ENCODE peak calls at places on chromosomes 11 and 22, in five cellular contexts. Z is B cell, T is AG09309, X is left ventricle myocardium inferior, U is sigmoid colon. N is an unnamed sample.
A peak's percentile ranks its signal among the peaks of the same experiment; 100 is the strongest.

GRCh38 chr11:96200243-96200642 is 142.8 kb downstream of the MAML2 start:
- DNase-seq in Z (no peak), U (no peak), X (no peak), T (peak; percentile 84), N (no peak)

GRCh38 chr11:125464671-125465070 is 31.4 kb downstream of the FEZ1 start:
- DNase-seq in U (no peak), Z (no peak), X (no peak), T (no peak), N (no peak)

GRCh38 chr11:122665882-122666281 is 10.4 kb downstream of the UBASH3B start:
- DNase-seq in U (no peak), Z (no peak), T (no peak), X (no peak), N (no peak)

GRCh38 chr11:11179239-11179638 is 173.8 kb downstream of the CSNK2A3 start:
- DNase-seq in U (no peak), Z (no peak), X (no peak), T (peak; percentile 40), N (no peak)

GRCh38 chr11:34502949-34503348 is 10.6 kb downstream of the ELF5 start:
- DNase-seq in T (no peak), X (no peak), U (no peak), Z (no peak), N (no peak)

GRCh38 chr11:74012072-74012809 is 3.4 kb upstream of the UCP3 start:
- DNase-seq in Z (no peak), X (no peak), U (peak; percentile 26), T (no peak), N (no peak)

GRCh38 chr11:61090092-61090491 is 12.2 kb upstream of the CD5 start:
- DNase-seq in X (no peak), U (no peak), Z (no peak), T (no peak), N (no peak)

GRCh38 chr11:95545116-95545875 is 244.3 kb downstream of the FAM76B start:
- DNase-seq in T (no peak), U (no peak), X (no peak), Z (no peak), N (no peak)

GRCh38 chr11:10302744-10303557 is 1.9 kb upstream of the ADM start:
- DNase-seq in X (peak; percentile 89), T (no peak), Z (peak; percentile 77), U (peak; percentile 96), N (no peak)

GRCh38 chr11:57597461-57597892 is at the start of gene SERPING1:
- DNase-seq in X (peak; percentile 79), Z (no peak), T (no peak), U (peak; percentile 91), N (no peak)

GRCh38 chr22:20226760-20227350 is 41.3 kb downstream of the RTN4R start:
- DNase-seq in X (no peak), Z (no peak), U (no peak), T (no peak), N (no peak)

GRCh38 chr22:35275580-35275979 is 18.3 kb downstream of the HMGXB4 start:
- DNase-seq in Z (no peak), X (no peak), T (no peak), U (no peak), N (no peak)

GRCh38 chr11:11982975-11983374 is 25.5 kb downstream of the DKK3 start:
- DNase-seq in T (no peak), U (no peak), X (no peak), Z (no peak), N (no peak)

GRCh38 chr22:45934659-45935341 is 42.2 kb downstream of the WNT7B start:
- DNase-seq in T (peak; percentile 68), Z (no peak), U (no peak), X (no peak), N (no peak)

GRCh38 chr11:96744697-96745096 is 354.9 kb downstream of the JRKL start:
- DNase-seq in T (peak; percentile 4), U (no peak), Z (no peak), X (no peak), N (no peak)

GRCh38 chr11:114987171-114987760 is 308.9 kb downstream of the NXPE2 start:
- DNase-seq in X (no peak), T (no peak), Z (no peak), U (no peak), N (no peak)

GRCh38 chr11:762421-763072 is 14.7 kb downstream of the GATD1 start:
- DNase-seq in U (no peak), X (no peak), T (peak; percentile 57), Z (no peak), N (no peak)

GRCh38 chr11:113249491-113249763 is 65.0 kb upstream of the TTC12 start:
- DNase-seq in X (no peak), Z (no peak), T (no peak), U (no peak), N (no peak)

GRCh38 chr11:130115218-130115617 is 44.4 kb upstream of the ST14 start:
- DNase-seq in T (no peak), Z (no peak), U (no peak), X (no peak), N (no peak)

GRCh38 chr11:40403321-40403720 is 1056.1 kb downstream of the LRRC4C start:
- DNase-seq in X (no peak), Z (no peak), T (no peak), U (no peak), N (no peak)

GRCh38 chr11:63619967-63620366 is 5.7 kb upstream of the PLAAT3 start:
- DNase-seq in X (no peak), U (no peak), Z (no peak), T (no peak), N (no peak)

GRCh38 chr11:36375348-36376314 is 79.5 kb downstream of the PRR5L start:
- DNase-seq in T (no peak), Z (no peak), X (no peak), U (no peak), N (no peak)

GRCh38 chr11:97965849-97966646 is 1054.7 kb upstream of the CNTN5 start:
- DNase-seq in T (peak; percentile 73), Z (no peak), U (no peak), X (no peak), N (no peak)

GRCh38 chr11:87421422-87421821 is 383.7 kb downstream of the TMEM135 start:
- DNase-seq in T (peak; percentile 71), X (no peak), Z (peak; percentile 54), U (no peak), N (no peak)

GRCh38 chr11:117885777-117886176 is 9.3 kb upstream of the FXYD6 start:
- DNase-seq in X (peak; percentile 87), U (peak; percentile 94), Z (no peak), T (no peak), N (no peak)

GRCh38 chr11:85685820-85686459 is at the start of gene CCDC89:
- DNase-seq in X (peak; percentile 77), Z (no peak), U (peak; percentile 92), T (peak; percentile 73), N (no peak)

GRCh38 chr11:41328324-41328723 is 131.1 kb downstream of the LRRC4C start:
- DNase-seq in X (no peak), T (no peak), U (no peak), Z (no peak), N (no peak)

DNA sequence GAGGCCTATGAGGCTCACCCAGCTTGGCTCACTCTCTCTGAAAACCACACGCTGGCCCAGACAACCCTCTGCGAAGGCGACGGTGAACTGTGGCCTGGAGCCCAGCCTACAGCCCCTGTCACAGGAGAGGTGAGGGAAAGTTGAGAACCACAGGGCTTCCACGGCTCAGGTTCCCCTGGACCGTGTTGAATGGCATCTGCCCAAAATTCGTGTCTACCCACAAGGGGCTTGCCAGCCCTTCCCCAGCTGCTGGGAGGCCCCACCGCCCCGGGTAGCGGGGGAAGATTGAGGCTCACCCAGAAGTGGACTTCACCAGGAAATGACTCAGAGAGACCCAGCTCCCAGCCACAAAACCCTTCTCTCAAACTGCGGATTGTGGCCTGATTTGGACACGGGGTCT is 197.1 kb downstream of the CTTN start:
- DNase-seq in X (no peak), T (no peak), Z (no peak), U (no peak), N (no peak)
- TF ChIP-seq CTCF in X (no peak), T (no peak), Z (no peak), U (no peak), N (no peak)

DNA sequence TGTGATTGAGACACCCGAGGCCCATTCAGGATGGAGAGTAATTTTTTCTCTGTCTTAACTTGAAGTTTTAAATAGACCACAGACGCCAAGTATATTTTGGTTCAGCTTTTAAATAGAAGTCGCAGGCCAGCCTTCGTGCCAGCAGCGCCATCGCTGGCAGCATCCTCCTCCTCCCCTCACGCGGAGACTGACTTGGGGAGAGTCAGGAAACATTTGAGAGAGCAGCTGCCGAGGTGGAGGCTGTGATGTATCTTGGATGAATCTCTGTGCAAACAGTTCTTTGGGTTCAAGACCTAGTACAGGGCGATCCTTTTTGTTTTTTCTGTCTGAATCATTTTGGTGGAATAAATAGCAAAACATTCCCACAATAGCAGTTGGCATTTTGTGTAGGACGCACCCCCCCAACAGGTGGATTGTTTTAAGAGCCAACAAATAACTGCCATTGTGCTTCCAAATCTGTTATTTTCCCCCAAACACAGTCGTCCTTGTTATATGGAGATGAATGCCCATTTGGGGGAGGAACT is 920 bp upstream of the DMC1 start:
- DNase-seq in T (no peak), X (peak; percentile 26), Z (peak; percentile 42), U (peak; percentile 77), N (no peak)
- TF ChIP-seq CTCF in T (no peak), X (no peak), Z (no peak), U (no peak), N (peak; percentile 52)

DNA sequence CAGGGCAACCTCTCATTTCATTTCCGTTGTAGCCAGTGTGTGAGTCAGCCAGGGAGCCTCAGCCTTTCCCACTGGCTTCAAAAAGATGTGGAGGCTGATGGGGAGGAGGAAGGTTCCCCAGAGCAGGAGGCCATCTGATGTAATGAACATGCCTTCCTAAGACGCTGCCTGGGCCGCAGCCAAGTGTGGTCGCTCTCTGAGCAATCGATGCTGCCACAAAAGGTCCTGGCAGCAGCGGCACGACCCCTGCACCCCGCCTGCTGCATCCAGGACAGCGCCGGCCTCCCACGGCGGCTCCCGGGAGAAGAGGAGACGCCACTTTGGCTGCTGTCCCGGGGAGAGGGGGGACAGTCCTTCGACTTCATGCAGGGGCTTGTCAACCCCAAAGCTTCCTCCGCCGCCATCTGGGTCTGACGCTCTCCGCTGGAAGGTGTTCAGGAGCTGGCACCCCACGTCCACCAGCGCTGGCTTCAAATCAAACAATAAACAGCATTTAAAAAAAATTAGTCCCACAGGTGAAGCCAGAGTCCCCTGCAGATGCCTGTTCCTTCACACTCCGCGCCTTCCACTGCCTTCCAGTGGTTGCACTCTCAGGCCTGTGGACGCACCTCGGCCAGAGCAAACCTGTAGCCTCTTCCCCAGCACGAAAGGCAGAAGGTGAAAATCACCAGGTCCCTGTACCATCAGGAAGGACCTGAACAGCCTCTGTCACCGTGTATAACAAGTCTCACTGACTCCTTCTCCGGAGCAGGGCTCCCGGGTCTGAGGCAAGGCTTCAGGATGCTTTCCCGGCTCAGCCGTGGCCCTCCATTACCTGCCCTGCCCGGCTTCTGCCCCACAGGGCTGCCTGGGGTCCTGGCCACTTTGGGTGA is 930.7 kb downstream of the BRD1 start:
- DNase-seq in X (no peak), T (no peak), U (no peak), Z (no peak), N (peak; percentile 64)
- TF ChIP-seq CTCF in X (no peak), T (no peak), U (no peak), Z (no peak), N (no peak)

DNA sequence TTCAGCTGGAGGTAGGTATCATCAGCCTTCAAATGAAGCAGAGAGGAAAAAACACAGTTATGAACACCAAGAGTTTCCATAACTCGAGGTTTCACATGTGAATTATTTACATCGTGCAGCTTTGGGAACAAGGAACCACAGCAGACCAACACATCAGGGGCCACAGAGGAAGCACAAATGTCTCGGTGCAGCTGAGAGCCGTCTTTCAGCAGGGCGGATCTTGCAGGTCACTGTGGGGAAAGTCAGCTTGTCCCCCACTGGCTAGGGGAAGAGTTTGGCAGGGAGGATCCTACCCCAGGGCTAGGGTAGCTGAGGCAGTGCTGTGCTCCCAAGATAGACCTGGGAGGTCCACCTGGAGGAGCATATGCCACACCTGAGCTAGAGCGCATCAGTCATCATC is 74.7 kb downstream of the C11orf58 start:
- DNase-seq in T (no peak), Z (no peak), U (no peak), X (no peak), N (no peak)
- TF ChIP-seq CTCF in T (no peak), Z (no peak), U (no peak), X (no peak), N (no peak)

N was measured in chondrocyte.